ENCODE peak calls at places on chromosomes 13 and 19, in seven cellular contexts. Q, E, H, B, K, A and Z are unnamed samples.

GRCh38 chr19:4909172-4909896 is at the start of gene UHRF1:
- DNase-seq in Q (no peak), A (peak), E (peak), H (peak), B (no peak), K (no peak), Z (peak)

GRCh38 chr13:47112205-47112896 is 215.5 kb upstream of the HTR2A start:
- DNase-seq in A (no peak), H (no peak), B (no peak), E (no peak), K (no peak), Q (no peak), Z (no peak)

GRCh38 chr13:42970824-42971669 is 21.0 kb downstream of the EPSTI1 start:
- DNase-seq in B (no peak), K (peak), H (peak), A (peak), E (peak), Q (peak), Z (peak)

GRCh38 chr19:40668991-40669614 is 21.3 kb downstream of the NUMBL start:
- DNase-seq in H (no peak), Q (no peak), B (no peak), A (no peak), K (no peak), E (no peak), Z (no peak)

GRCh38 chr13:86584301-86584700 is 785.1 kb upstream of the SLITRK6 start:
- DNase-seq in K (no peak), A (no peak), B (no peak), E (no peak), Q (no peak), H (no peak), Z (no peak)

GRCh38 chr19:2055871-2056809 is 5.1 kb upstream of the MKNK2 start:
- DNase-seq in A (no peak), E (no peak), H (peak), K (peak), B (peak), Q (no peak), Z (no peak)

GRCh38 chr19:16902545-16902944 is 13.7 kb downstream of the F2RL3 start:
- DNase-seq in H (no peak), Q (no peak), B (no peak), K (no peak), E (no peak), A (no peak), Z (no peak)

GRCh38 chr19:46818812-46819211 is 30.4 kb upstream of the SLC1A5 start:
- DNase-seq in K (no peak), B (no peak), Q (no peak), H (no peak), E (no peak), A (peak), Z (no peak)

GRCh38 chr19:36526581-36526980 is 1.5 kb downstream of the ZNF260 start:
- DNase-seq in A (no peak), H (no peak), B (no peak), E (no peak), K (no peak), Q (no peak), Z (no peak)

GRCh38 chr19:5691930-5692784 is 2.1 kb downstream of the RPL36 start:
- DNase-seq in A (peak), Q (no peak), K (no peak), E (no peak), H (peak), B (no peak), Z (no peak)

GRCh38 chr19:11505504-11506100 is at the start of gene ZNF653:
- DNase-seq in Q (peak), A (peak), K (peak), H (peak), B (peak), E (peak), Z (peak)

GRCh38 chr13:80931766-80932165 is 590.8 kb upstream of the SPRY2 start:
- DNase-seq in A (no peak), H (no peak), B (no peak), K (no peak), E (no peak), Q (no peak), Z (no peak)

GRCh38 chr13:30133554-30133912 is 173.8 kb downstream of the KATNAL1 start:
- DNase-seq in B (no peak), A (no peak), E (no peak), Q (no peak), H (no peak), K (no peak), Z (no peak)

GRCh38 chr19:5932146-5932545 is 18.1 kb downstream of the CAPS start:
- DNase-seq in Q (no peak), H (no peak), B (no peak), A (no peak), K (no peak), E (no peak), Z (no peak)

GRCh38 chr19:46107371-46107770 is 17.1 kb downstream of the IGFL3 start:
- DNase-seq in A (no peak), K (no peak), Q (no peak), B (no peak), E (no peak), H (no peak), Z (no peak)

GRCh38 chr19:43148233-43148632 is 38.1 kb downstream of the PSG5 start:
- DNase-seq in E (no peak), H (no peak), A (no peak), B (peak), Q (no peak), K (no peak), Z (no peak)

GRCh38 chr13:63448654-63449053 is 2033.0 kb upstream of the PCDH20 start:
- DNase-seq in H (no peak), A (no peak), Q (no peak), K (no peak), E (no peak), B (no peak), Z (no peak)